ENCODE peak calls at places on chromosomes 3 and 15, in five cellular contexts. B, P, Q, S and L are unnamed samples.

GRCh38 chr3:100982710-100983109 is 10.5 kb downstream of the ABI3BP start:
- DNase-seq in B (no peak), P (no peak), S (no peak), Q (peak), L (peak)

GRCh38 chr15:78364233-78364632 is 24.1 kb downstream of the CRABP1 start:
- DNase-seq in Q (no peak), B (no peak), S (peak), P (no peak), L (peak)

GRCh38 chr3:78926523-78926922 is 841.3 kb downstream of the ROBO1 start:
- DNase-seq in S (no peak), P (no peak), Q (no peak), B (no peak), L (no peak)

GRCh38 chr15:38299216-38299615 is 46.6 kb downstream of the SPRED1 start:
- DNase-seq in Q (no peak), B (no peak), S (no peak), P (no peak), L (no peak)

GRCh38 chr3:181265750-181266333 is 276.3 kb upstream of the DNAJC19 start:
- DNase-seq in B (no peak), P (no peak), S (no peak), Q (no peak), L (no peak)

GRCh38 chr3:113221703-113222257 is 10.4 kb downstream of the BOC start:
- DNase-seq in P (no peak), S (no peak), B (no peak), Q (no peak), L (no peak)

GRCh38 chr3:98968824-98969223 is 67.3 kb upstream of the DCBLD2 start:
- DNase-seq in P (no peak), B (no peak), Q (no peak), S (no peak), L (no peak)

GRCh38 chr3:124174910-124175874 is 183.3 kb upstream of the ROPN1 start:
- DNase-seq in P (no peak), S (no peak), B (no peak), Q (no peak), L (no peak)

GRCh38 chr3:435161-435560 is 238.6 kb downstream of the CHL1 start:
- DNase-seq in B (no peak), S (no peak), Q (no peak), P (no peak), L (no peak)

GRCh38 chr3:189304465-189305341 is 132.9 kb downstream of the TPRG1 start:
- DNase-seq in P (peak), S (no peak), Q (no peak), B (no peak), L (no peak)

GRCh38 chr15:74402873-74403589 is 30.7 kb downstream of the SEMA7A start:
- DNase-seq in P (no peak), S (no peak), B (peak), Q (peak), L (no peak)